ENCODE peak calls at places on chromosomes 11 and 22, in four cellular contexts. R, O, B and A are unnamed samples.

GRCh38 chr11:72602250-72602904 is 71.8 kb downstream of the PDE2A start:
- DNase-seq in R (no peak), O (no peak), B (no peak), A (no peak)

GRCh38 chr11:1600626-1601025 is 2.5 kb upstream of the KRTAP5-2 start:
- DNase-seq in R (no peak), O (no peak), B (no peak), A (no peak)

GRCh38 chr22:19879651-19879995 is 24.9 kb upstream of the GNB1L start:
- DNase-seq in R (no peak), O (no peak), B (no peak), A (no peak)

GRCh38 chr22:19105867-19106802 is 16.1 kb downstream of the DGCR2 start:
- DNase-seq in R (no peak), O (no peak), B (no peak), A (no peak)

GRCh38 chr22:42630901-42631602 is 9.3 kb downstream of the ATP5MGL start:
- DNase-seq in R (no peak), O (peak; percentile 36), B (no peak), A (no peak)

GRCh38 chr11:76459846-76460245 is 15.0 kb downstream of the EMSY start:
- DNase-seq in R (no peak), O (no peak), B (no peak), A (no peak)

GRCh38 chr11:73404048-73404447 is 27.8 kb downstream of the RELT start:
- DNase-seq in R (peak; percentile 63), O (no peak), B (no peak), A (peak; percentile 55)

GRCh38 chr11:61890536-61891330 is 612 bp downstream of the FADS3 start:
- DNase-seq in R (no peak), O (peak; percentile 79), B (no peak), A (peak; percentile 46)

GRCh38 chr11:17734418-17734911 is at the start of gene KCNC1:
- DNase-seq in R (peak; percentile 49), O (no peak), B (no peak), A (peak; percentile 37)

GRCh38 chr11:112656772-112657428 is 304.3 kb upstream of the NCAM1 start:
- DNase-seq in R (no peak), O (no peak), B (peak; percentile 39), A (peak; percentile 99)

GRCh38 chr11:85857098-85857497 is 1.9 kb downstream of the CCDC83 start:
- DNase-seq in R (no peak), O (no peak), B (no peak), A (no peak)

GRCh38 chr22:25696763-25697710 is 45.0 kb upstream of the MYO18B start:
- DNase-seq in R (no peak), O (no peak), B (no peak), A (no peak)

GRCh38 chr22:42080287-42080686 is 787 bp downstream of the SMDT1 start:
- DNase-seq in R (no peak), O (peak; percentile 45), B (no peak), A (no peak)

GRCh38 chr11:78954261-78954660 is 379.6 kb upstream of the NARS2 start:
- DNase-seq in R (no peak), O (no peak), B (no peak), A (no peak)

GRCh38 chr11:82494988-82495432 is 238.7 kb downstream of the FAM181B start:
- DNase-seq in R (peak; percentile 23), O (no peak), B (no peak), A (no peak)

GRCh38 chr11:67996622-67997459 is 7.1 kb downstream of the UNC93B1 start:
- DNase-seq in R (peak; percentile 81), O (no peak), B (no peak), A (no peak)

GRCh38 chr11:35274909-35275807 is 136.2 kb downstream of the CD44 start:
- DNase-seq in R (no peak), O (peak; percentile 23), B (no peak), A (no peak)

GRCh38 chr11:39174965-39175364 is 2284.5 kb downstream of the LRRC4C start:
- DNase-seq in R (no peak), O (no peak), B (no peak), A (no peak)

GRCh38 chr11:103586756-103587155 is 449.7 kb upstream of the DDI1 start:
- DNase-seq in R (no peak), O (no peak), B (no peak), A (no peak)

GRCh38 chr22:19055801-19056200 is 66.4 kb downstream of the DGCR2 start:
- DNase-seq in R (no peak), O (no peak), B (no peak), A (no peak)

GRCh38 chr11:116851631-116852030 is 14.2 kb upstream of the APOA1 start:
- DNase-seq in R (no peak), O (no peak), B (no peak), A (no peak)

GRCh38 chr11:2376751-2377451 is at the start of gene CD81:
- DNase-seq in R (no peak), O (peak; percentile 10), B (no peak), A (no peak)

GRCh38 chr11:28491431-28491830 is 383.2 kb downstream of the METTL15 start:
- DNase-seq in R (no peak), O (no peak), B (no peak), A (no peak)